ENCODE peak calls at places on chromosomes 3 and 15, in four cellular contexts. A is mammary epithelial cell, G is stomach, C is hepatocyte. R is an unnamed sample.

GRCh38 chr15:73809728-73810501 is 56.8 kb upstream of the INSYN1 start:
- DNase-seq in A (peak; percentile 25), G (no peak), C (no peak), R (no peak)

GRCh38 chr15:101641134-101641764 is 10.9 kb downstream of the TM2D3 start:
- DNase-seq in A (peak; percentile 44), G (peak; percentile 81), C (peak; percentile 78), R (peak; percentile 73)

GRCh38 chr15:45181491-45182285 is 6.1 kb downstream of the SHF start:
- DNase-seq in A (no peak), G (no peak), C (no peak), R (no peak)

GRCh38 chr3:157355276-157355675 is 81.4 kb upstream of the PTX3 start:
- DNase-seq in A (no peak), G (no peak), C (no peak), R (no peak)

GRCh38 chr15:50058231-50058630 is 60.8 kb downstream of the ATP8B4 start:
- DNase-seq in A (no peak), G (no peak), C (no peak), R (peak; percentile 63)

GRCh38 chr3:121651684-121652083 is 9.0 kb downstream of the HCLS1 start:
- DNase-seq in A (no peak), G (no peak), C (no peak), R (no peak)

GRCh38 chr15:69290346-69291164 is 8.2 kb upstream of the PAQR5 start:
- DNase-seq in A (no peak), G (no peak), C (no peak), R (no peak)

GRCh38 chr3:134427400-134428111 is 53.3 kb upstream of the AMOTL2 start:
- DNase-seq in A (peak; percentile 97), G (no peak), C (peak; percentile 67), R (peak; percentile 100)

GRCh38 chr3:146160233-146160963 is 586 bp downstream of the PLOD2 start:
- DNase-seq in A (peak; percentile 83), G (peak; percentile 66), C (peak; percentile 85), R (peak; percentile 79)

GRCh38 chr3:105847865-105848264 is 20.9 kb downstream of the CBLB start:
- DNase-seq in A (no peak), G (no peak), C (no peak), R (no peak)
- H3K4me1 ChIP-seq in A (peaks cover 10% of the 10 kb centered on the region), G (peaks cover 52% of the 10 kb centered on the region), C (peaks cover 15% of the 10 kb centered on the region), R (peaks cover 4% of the 10 kb centered on the region)

GRCh38 chr15:67147410-67147949 is 82.1 kb downstream of the SMAD3 start:
- DNase-seq in A (no peak), G (no peak), C (no peak), R (no peak)

GRCh38 chr15:67152429-67152828 is 87.0 kb downstream of the SMAD3 start:
- DNase-seq in A (no peak), G (no peak), C (no peak), R (no peak)

GRCh38 chr15:67149068-67149841 is 83.9 kb downstream of the SMAD3 start:
- DNase-seq in A (no peak), G (no peak), C (no peak), R (no peak)

GRCh38 chr15:67148196-67148701 is 82.8 kb downstream of the SMAD3 start:
- DNase-seq in A (peak; percentile 80), G (no peak), C (peak; percentile 24), R (peak; percentile 74)

GRCh38 chr15:67149859-67150824 is 84.7 kb downstream of the SMAD3 start:
- DNase-seq in A (peak; percentile 97), G (peak; percentile 62), C (peak; percentile 87), R (peak; percentile 99)
- H3K4me1 ChIP-seq in A (peaks cover 52% of the 10 kb centered on the region), G (peaks cover 76% of the 10 kb centered on the region), C (peaks cover 59% of the 10 kb centered on the region), R (peaks cover 49% of the 10 kb centered on the region)

DNA sequence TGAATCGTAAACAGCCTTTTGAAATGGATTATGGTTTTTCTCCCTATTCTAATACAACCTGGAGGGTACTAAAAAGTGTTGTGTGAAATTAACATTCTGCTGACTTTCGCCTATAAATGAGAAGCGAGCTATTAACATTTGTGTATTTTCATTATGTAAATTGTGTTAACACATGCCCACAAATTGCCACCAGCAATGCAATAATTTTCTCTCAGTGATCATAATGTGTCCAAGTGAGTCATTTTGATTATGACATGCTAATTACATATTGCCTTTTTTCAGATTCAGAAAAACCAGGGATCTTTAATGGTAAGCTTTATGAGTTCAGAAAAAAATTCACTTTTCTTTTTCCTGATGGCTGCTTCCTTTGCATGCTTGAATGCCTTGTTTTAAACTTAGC is 77.4 kb upstream of the SKOR1 start:
- DNase-seq in A (no peak), G (no peak), C (no peak), R (no peak)
- H3K4me1 ChIP-seq in A (peaks cover 17% of the 10 kb centered on the region), G (peaks cover 24% of the 10 kb centered on the region), C (peaks cover 16% of the 10 kb centered on the region), R (no peaks in the 10 kb centered on the region)

DNA sequence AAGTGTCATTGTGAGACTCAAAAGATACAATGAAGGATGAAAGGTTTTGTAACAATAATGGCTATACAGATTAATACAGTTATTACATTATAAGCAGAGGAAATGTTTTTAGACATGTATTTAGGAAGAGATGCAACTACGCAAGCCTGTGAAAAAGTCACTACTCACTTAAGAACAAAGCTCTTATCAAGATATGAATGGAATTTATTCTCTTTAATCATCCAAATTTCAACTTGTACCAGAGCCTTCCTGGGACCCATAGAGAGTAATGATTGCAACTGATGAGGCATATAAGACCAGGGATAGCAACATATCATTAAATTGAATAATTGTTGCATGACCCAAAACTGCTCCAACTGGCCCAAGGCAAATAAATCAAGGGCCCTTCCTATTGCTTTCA is 43.1 kb downstream of the P3H2 start:
- DNase-seq in A (no peak), G (no peak), C (no peak), R (no peak)
- H3K4me1 ChIP-seq in A (peaks cover 27% of the 10 kb centered on the region), G (peaks cover 22% of the 10 kb centered on the region), C (peaks cover 17% of the 10 kb centered on the region), R (peaks cover 16% of the 10 kb centered on the region)

GRCh38 chr3:188002626-188003138 is 151.3 kb upstream of the LPP start:
- DNase-seq in A (no peak), G (no peak), C (peak; percentile 44), R (no peak)

GRCh38 chr3:188001926-188002325 is 152.0 kb upstream of the LPP start:
- DNase-seq in A (no peak), G (no peak), C (no peak), R (no peak)

GRCh38 chr3:187999821-188000220 is 154.1 kb upstream of the LPP start:
- DNase-seq in A (no peak), G (no peak), C (no peak), R (no peak)

GRCh38 chr3:188000361-188000861 is 153.5 kb upstream of the LPP start:
- DNase-seq in A (no peak), G (peak; percentile 44), C (no peak), R (no peak)

GRCh38 chr3:188001052-188001567 is 152.8 kb upstream of the LPP start:
- DNase-seq in A (no peak), G (no peak), C (no peak), R (no peak)
- H3K4me1 ChIP-seq in A (no peaks in the 10 kb centered on the region), G (peaks cover 29% of the 10 kb centered on the region), C (peaks cover 60% of the 10 kb centered on the region), R (no peaks in the 10 kb centered on the region)